ENCODE peak calls at places on chromosomes 16 and 17, in seven cellular contexts. V is HCT116, A is GM12878, N is K562, J is H1, L is SK-N-SH, R is HepG2. Q is an unnamed sample. For H3K4me1, the result is how much of the 10 kb centered on the place peaks cover.

GRCh38 chr17:42329025-42329976 is 41.0 kb downstream of the STAT5A start:
- DNase-seq in V (no peak), N (no peak), R (no peak), J (peak), A (no peak), L (no peak), Q (peak)

GRCh38 chr17:44122825-44123355 is 551 bp downstream of the HDAC5 start:
- DNase-seq in V (no peak), J (no peak), L (no peak), N (no peak), A (no peak), R (no peak), Q (no peak)

GRCh38 chr17:46163316-46163715 is 29.9 kb downstream of the KANSL1 start:
- DNase-seq in L (no peak), J (no peak), V (no peak), A (no peak), N (no peak), R (no peak), Q (no peak)

GRCh38 chr16:51888534-51888933 is 658.4 kb downstream of the TOX3 start:
- DNase-seq in J (no peak), L (no peak), A (no peak), N (no peak), R (no peak), V (no peak), Q (no peak)

GRCh38 chr17:73283841-73284282 is 22.2 kb upstream of the CPSF4L start:
- DNase-seq in V (no peak), L (peak), R (no peak), J (peak), A (no peak), N (no peak), Q (peak)

GRCh38 chr16:27225536-27226360 is 22.4 kb downstream of the KDM8 start:
- DNase-seq in V (no peak), L (no peak), J (no peak), R (no peak), A (no peak), N (no peak), Q (no peak)

GRCh38 chr17:51029568-51030463 is 90.9 kb downstream of the SPAG9 start:
- DNase-seq in R (no peak), V (no peak), A (no peak), N (no peak), J (no peak), L (no peak), Q (no peak)

GRCh38 chr17:39684369-39685043 is 3.4 kb downstream of the PGAP3 start:
- DNase-seq in N (no peak), A (no peak), L (no peak), V (no peak), R (no peak), J (no peak), Q (no peak)

GRCh38 chr16:80084614-80085013 is 456.2 kb upstream of the DYNLRB2 start:
- DNase-seq in N (peak), J (peak), V (no peak), A (no peak), L (no peak), R (peak), Q (peak)

GRCh38 chr17:69050999-69051775 is 9.5 kb downstream of the ABCA9 start:
- DNase-seq in A (no peak), N (no peak), V (no peak), L (no peak), J (no peak), R (peak), Q (no peak)

GRCh38 chr17:39705786-39706348 is 6.0 kb downstream of the ERBB2 start:
- DNase-seq in A (no peak), L (no peak), V (peak), N (no peak), J (no peak), R (no peak), Q (no peak)

GRCh38 chr16:66660422-66661209 is 35.9 kb downstream of the CMTM4 start:
- DNase-seq in N (peak), V (no peak), A (no peak), J (no peak), L (peak), R (peak), Q (no peak)

GRCh38 chr16:19860146-19861030 is 24.3 kb downstream of the GPRC5B start:
- DNase-seq in N (no peak), J (no peak), R (no peak), A (no peak), V (no peak), L (no peak), Q (peak)

GRCh38 chr16:89811321-89811720 is 5.1 kb downstream of the FANCA start:
- DNase-seq in R (no peak), A (no peak), N (no peak), J (no peak), L (no peak), V (no peak), Q (no peak)

GRCh38 chr17:3043737-3044365 is 19.6 kb downstream of the OR1D5 start:
- DNase-seq in V (no peak), L (no peak), N (peak), A (no peak), R (peak), J (peak), Q (peak)

GRCh38 chr16:55495616-55496289 is 13.1 kb upstream of the LPCAT2 start:
- DNase-seq in L (no peak), V (no peak), R (peak), A (no peak), J (no peak), N (no peak), Q (no peak)

GRCh38 chr16:72399811-72400210 is 227.9 kb upstream of the PMFBP1 start:
- DNase-seq in R (no peak), V (no peak), L (no peak), J (no peak), N (no peak), A (no peak), Q (no peak)

GRCh38 chr17:72118588-72119279 is 2.1 kb upstream of the SOX9 start:
- DNase-seq in V (peak), J (peak), A (peak), R (peak), L (peak), N (peak), Q (peak)

GRCh38 chr16:46632778-46633733 is 11.9 kb upstream of the SHCBP1 start:
- DNase-seq in N (peak), V (no peak), J (peak), A (no peak), L (no peak), R (peak), Q (no peak)

DNA sequence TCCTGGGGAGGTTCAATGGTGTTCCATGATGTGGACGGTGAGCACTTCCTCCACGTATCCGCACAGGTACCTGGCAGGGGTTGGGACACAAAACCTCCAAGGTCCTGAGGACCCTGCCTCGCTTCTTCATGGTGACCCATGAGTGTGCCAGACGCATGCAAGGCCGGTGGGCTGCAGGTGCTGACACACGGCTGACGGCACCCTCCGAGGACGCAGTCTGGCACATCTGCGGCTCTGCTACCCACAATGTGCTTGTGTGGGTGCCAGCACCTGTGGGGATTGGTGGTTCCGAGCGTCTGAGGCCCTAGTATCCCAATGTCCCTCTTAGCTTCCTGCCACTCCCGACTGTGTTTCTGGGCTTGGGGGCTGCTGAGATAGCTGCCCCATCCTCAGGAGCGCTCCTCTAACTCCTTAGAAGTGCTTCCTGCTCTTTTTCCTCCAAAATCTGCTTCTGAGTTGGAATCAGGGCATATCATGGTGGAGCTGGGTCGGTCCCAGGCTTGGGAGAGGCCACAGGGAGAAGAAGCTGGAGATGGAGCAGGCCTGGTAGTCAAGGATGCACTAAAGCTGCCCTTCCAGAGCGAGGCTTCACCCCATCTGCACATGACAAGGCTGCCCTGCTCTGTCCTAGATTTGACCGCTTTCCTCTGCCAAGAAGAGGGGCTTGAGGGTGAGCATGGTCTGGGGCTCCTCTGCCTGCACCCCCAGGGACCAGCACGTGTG is 1.6 kb downstream of the CYGB start:
- DNase-seq in N (no peak), R (no peak), L (peak), A (no peak), V (no peak), J (peak), Q (no peak)
- H3K4me1 ChIP-seq in N (under half), R (half or more), L (half or more), A (under half), V (under half), J (under half), Q (under half)

GRCh38 chr17:30398328-30399041 is 19.8 kb downstream of the CPD start:
- DNase-seq in L (peak), R (no peak), V (no peak), N (no peak), J (no peak), A (no peak), Q (no peak)
- TF ChIP-seq YY1 in L (no peak), R (no peak), V (no peak), N (no peak), J (no peak), A (no peak), Q (no peak)

GRCh38 chr17:57636274-57636673 is 108.8 kb downstream of the CCDC182 start:
- DNase-seq in J (no peak), R (no peak), V (no peak), A (no peak), N (no peak), L (no peak), Q (no peak)

GRCh38 chr17:57638284-57638683 is 106.8 kb downstream of the CCDC182 start:
- DNase-seq in N (no peak), L (no peak), R (no peak), V (no peak), A (no peak), J (no peak), Q (no peak)

GRCh38 chr17:57637668-57638010 is 107.5 kb downstream of the CCDC182 start:
- DNase-seq in V (no peak), J (no peak), N (no peak), A (no peak), L (no peak), R (no peak), Q (no peak)

GRCh38 chr17:57634713-57635465 is 110.2 kb downstream of the CCDC182 start:
- DNase-seq in L (no peak), A (no peak), J (no peak), R (no peak), N (no peak), V (peak), Q (no peak)

DNA sequence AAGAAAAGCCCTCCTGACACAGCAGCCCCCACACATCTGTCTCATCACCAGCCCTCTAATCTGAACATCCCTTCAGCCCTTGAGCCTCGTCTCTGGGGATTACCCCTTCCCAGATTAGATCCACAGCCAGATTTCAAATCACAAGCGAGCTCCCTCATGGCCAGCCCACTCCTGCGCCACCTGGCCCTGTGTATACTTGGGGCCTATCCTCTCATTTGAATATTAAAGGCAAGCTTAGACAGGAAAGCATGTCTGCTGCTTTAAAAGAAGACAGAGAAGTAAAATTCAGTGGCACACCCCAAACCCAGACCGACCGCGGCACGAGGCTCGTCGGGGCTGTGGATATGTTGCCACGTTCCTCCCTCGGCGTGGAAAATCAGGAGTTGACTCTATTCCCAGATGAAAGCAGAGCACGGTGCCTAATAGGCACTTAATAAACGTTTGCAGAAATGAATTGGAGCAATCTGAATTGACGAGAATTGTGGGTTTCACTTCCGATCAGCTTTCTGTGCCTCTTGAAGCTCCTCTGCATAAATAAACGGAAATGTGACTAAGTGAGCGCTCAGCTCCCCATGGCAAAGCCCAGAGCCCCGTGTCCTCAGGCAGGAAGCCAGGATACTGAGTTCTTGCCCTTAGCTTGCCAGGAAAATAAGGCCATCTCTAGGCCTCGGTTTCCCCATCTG is 108.0 kb downstream of the CCDC182 start:
- DNase-seq in L (no peak), N (no peak), R (no peak), J (no peak), A (no peak), V (no peak), Q (no peak)
- H3K9ac ChIP-seq in L (no peak), N (no peak), R (no peak), J (no peak), A (no peak), V (no peak), Q (no peak)

GRCh38 chr17:60388742-60389141 is 3.2 kb downstream of the USP32 start:
- DNase-seq in J (no peak), V (no peak), L (no peak), N (peak), R (no peak), A (no peak), Q (no peak)
- H3K4me1 ChIP-seq in J (under half), V (under half), L (under half), N (under half), R (half or more), A (under half), Q (under half)

GRCh38 chr16:11316331-11317015 is 28.8 kb upstream of the RMI2 start:
- DNase-seq in V (no peak), J (peak), N (no peak), A (no peak), L (no peak), R (no peak), Q (peak)
- TF ChIP-seq YY1 in V (no peak), J (no peak), N (no peak), A (no peak), L (no peak), R (no peak), Q (no peak)

GRCh38 chr16:3471518-3472176 is 23.6 kb downstream of the C16orf90 start:
- DNase-seq in R (no peak), V (no peak), J (no peak), N (no peak), A (no peak), L (no peak), Q (no peak)
- H3K9ac ChIP-seq in R (no peak), V (no peak), J (no peak), N (no peak), A (no peak), L (no peak), Q (no peak)

GRCh38 chr17:35790826-35791225 is 4.6 kb downstream of the MMP28 start:
- DNase-seq in A (no peak), N (no peak), R (no peak), L (no peak), V (no peak), J (no peak), Q (no peak)

GRCh38 chr17:35784895-35785294 is 10.5 kb downstream of the MMP28 start:
- DNase-seq in V (no peak), J (no peak), R (no peak), N (no peak), A (no peak), L (no peak), Q (no peak)

GRCh38 chr17:35789044-35789443 is 6.4 kb downstream of the MMP28 start:
- DNase-seq in A (no peak), L (no peak), R (no peak), V (no peak), J (no peak), N (no peak), Q (no peak)

GRCh38 chr17:35788504-35788998 is 6.9 kb downstream of the MMP28 start:
- DNase-seq in A (no peak), J (no peak), L (peak), R (no peak), N (no peak), V (no peak), Q (no peak)

DNA sequence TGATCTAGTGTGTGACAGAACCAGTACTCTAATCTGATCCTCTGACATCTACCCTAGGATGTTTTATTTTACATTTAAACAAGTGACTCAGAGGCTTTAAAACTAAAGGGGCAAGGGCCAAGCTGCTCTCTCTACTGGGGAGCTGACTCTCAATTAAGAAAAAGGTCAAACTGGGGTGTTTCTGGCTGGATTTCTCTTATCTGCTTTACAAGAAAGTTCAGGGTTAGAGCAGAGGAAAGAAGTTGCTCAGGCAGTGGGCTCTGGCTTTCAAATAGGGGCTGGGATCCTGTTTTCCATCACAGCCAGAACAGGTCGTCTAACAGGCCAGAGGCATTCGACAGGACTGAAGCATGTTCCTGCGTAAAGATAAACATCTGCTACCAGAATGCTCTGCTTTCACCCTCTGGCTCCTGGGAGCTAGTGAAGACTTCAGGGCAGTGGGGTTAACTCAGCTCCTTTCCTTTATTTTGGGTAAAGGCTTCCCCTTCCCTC is 8.5 kb downstream of the MMP28 start:
- DNase-seq in R (no peak), N (no peak), J (no peak), A (no peak), V (no peak), L (peak), Q (no peak)
- H3K4me1 ChIP-seq in R (under half), N (under half), J (under half), A (under half), V (half or more), L (under half), Q (under half)

DNA sequence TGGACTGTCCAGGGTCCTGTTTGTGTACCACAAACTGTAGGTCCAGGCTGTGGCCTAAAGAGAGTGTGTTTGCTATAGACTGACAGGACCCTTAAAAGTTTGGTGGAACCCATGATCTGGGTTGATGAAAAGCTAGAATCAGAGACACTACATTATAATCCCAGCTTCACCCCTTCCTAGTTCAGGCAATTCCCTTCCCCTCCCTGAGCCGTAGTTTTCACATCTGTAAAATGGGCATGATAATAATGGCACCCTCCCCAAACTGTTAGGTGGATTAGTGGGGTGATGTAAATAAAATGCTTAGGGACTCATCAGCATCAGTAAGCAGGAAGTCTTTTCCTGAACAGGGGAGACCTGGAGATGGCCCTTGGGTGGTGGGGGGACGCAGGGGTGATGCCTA is 2.5 kb downstream of the SCNN1B start:
- DNase-seq in J (no peak), R (no peak), V (no peak), L (no peak), N (no peak), A (no peak), Q (no peak)
- TF ChIP-seq YY1 in J (no peak), R (no peak), V (no peak), L (no peak), N (no peak), A (no peak), Q (no peak)

DNA sequence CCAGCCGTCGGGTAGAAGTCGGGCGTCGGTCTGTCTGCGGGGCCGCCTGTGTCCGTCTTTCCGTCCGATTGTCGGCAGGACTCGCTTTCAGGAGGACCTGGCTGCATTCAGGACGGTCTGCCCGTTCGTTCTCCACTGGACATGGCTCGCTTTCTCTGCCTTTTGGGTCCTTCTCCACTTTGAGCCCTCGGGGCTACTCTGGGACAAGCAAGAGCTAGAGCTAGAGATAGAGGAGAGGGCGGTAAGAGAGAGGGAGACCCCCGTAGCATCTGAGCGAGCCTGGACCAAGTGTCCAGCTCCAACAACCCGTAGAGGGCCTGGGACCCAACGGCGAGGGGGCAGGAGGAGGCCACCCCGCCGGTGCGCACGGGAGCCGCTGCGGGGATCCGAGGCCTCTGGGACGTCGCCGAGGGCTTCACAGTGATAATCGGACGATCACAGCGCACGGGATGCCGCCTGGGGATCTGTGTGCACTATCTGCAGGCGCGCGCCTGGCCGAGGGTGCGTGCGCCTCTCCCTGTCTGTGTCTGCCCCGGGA is 4.5 kb downstream of the TBX4 start:
- DNase-seq in L (no peak), A (no peak), R (no peak), N (no peak), J (peak), V (no peak), Q (no peak)
- H3K9ac ChIP-seq in L (no peak), A (no peak), R (no peak), N (no peak), J (no peak), V (no peak), Q (peak)

GRCh38 chr16:57191056-57191536 is 5.0 kb downstream of the RSPRY1 start:
- DNase-seq in V (no peak), N (no peak), L (no peak), J (no peak), A (no peak), R (no peak), Q (no peak)
- H3K4me1 ChIP-seq in V (under half), N (under half), L (under half), J (under half), A (under half), R (half or more), Q (under half)

Q was measured in NT2/D1.